ENCODE peak calls at places on chromosomes 4 and X, in six cellular contexts. K, C, T, B, E and A are unnamed samples.

GRCh38 chr4:74675673-74676279 is 118.5 kb downstream of the BTC start:
- DNase-seq in K (no peak), C (no peak), T (no peak), B (peak), E (no peak), A (peak)

GRCh38 chr4:110198472-110199419 is at the start of gene ELOVL6:
- DNase-seq in K (peak), C (no peak), T (peak), B (peak), E (peak), A (peak)

GRCh38 chr4:26938516-26938915 is 77.9 kb downstream of the STIM2 start:
- DNase-seq in K (no peak), C (no peak), T (no peak), B (no peak), E (no peak), A (no peak)

GRCh38 chr4:73702796-73703287 is 37.5 kb upstream of the CXCL8 start:
- DNase-seq in K (no peak), C (no peak), T (no peak), B (no peak), E (no peak), A (no peak)

GRCh38 chr4:157282019-157282418 is 61.5 kb downstream of the GRIA2 start:
- DNase-seq in K (no peak), C (no peak), T (no peak), B (no peak), E (no peak), A (no peak)

GRCh38 chrX:72381439-72382198 is 75.9 kb upstream of the CITED1 start:
- DNase-seq in K (no peak), C (no peak), T (no peak), B (no peak), E (no peak), A (no peak)

GRCh38 chr4:156228706-156229105 is 275.0 kb upstream of the CTSO start:
- DNase-seq in K (no peak), C (no peak), T (no peak), B (no peak), E (no peak), A (no peak)

GRCh38 chr4:123443401-123444297 is 47.1 kb downstream of the SPRY1 start:
- DNase-seq in K (no peak), C (no peak), T (no peak), B (peak), E (no peak), A (peak)

GRCh38 chrX:69152398-69152797 is 12.9 kb downstream of the PJA1 start:
- DNase-seq in K (peak), C (peak), T (no peak), B (peak), E (peak), A (peak)

GRCh38 chr4:44740201-44740600 is 13.8 kb upstream of the GNPDA2 start:
- DNase-seq in K (no peak), C (no peak), T (no peak), B (no peak), E (no peak), A (no peak)

GRCh38 chr4:147782087-147782781 is 50.3 kb downstream of the ARHGAP10 start:
- DNase-seq in K (no peak), C (no peak), T (no peak), B (no peak), E (no peak), A (no peak)

GRCh38 chr4:155582031-155582430 is 84.6 kb upstream of the GUCY1A1 start:
- DNase-seq in K (no peak), C (no peak), T (no peak), B (no peak), E (no peak), A (no peak)

GRCh38 chrX:15785176-15785735 is 5.0 kb upstream of the ZRSR2 start:
- DNase-seq in K (no peak), C (no peak), T (no peak), B (no peak), E (no peak), A (no peak)

GRCh38 chrX:43121637-43122036 is 343.7 kb upstream of the PPP1R2C start:
- DNase-seq in K (peak), C (no peak), T (no peak), B (peak), E (no peak), A (no peak)

GRCh38 chr4:144288011-144288903 is 147.7 kb upstream of the GYPA start:
- DNase-seq in K (no peak), C (no peak), T (no peak), B (no peak), E (no peak), A (no peak)

GRCh38 chrX:130691576-130691975 is 211.4 kb downstream of the ENOX2 start:
- DNase-seq in K (no peak), C (no peak), T (no peak), B (no peak), E (no peak), A (no peak)

GRCh38 chrX:132612990-132613564 is 124.2 kb upstream of the MBNL3 start:
- DNase-seq in K (peak), C (no peak), T (no peak), B (peak), E (peak), A (peak)

GRCh38 chr4:185868983-185869938 is 57.3 kb upstream of the SORBS2 start:
- DNase-seq in K (no peak), C (no peak), T (no peak), B (no peak), E (no peak), A (no peak)

DNA sequence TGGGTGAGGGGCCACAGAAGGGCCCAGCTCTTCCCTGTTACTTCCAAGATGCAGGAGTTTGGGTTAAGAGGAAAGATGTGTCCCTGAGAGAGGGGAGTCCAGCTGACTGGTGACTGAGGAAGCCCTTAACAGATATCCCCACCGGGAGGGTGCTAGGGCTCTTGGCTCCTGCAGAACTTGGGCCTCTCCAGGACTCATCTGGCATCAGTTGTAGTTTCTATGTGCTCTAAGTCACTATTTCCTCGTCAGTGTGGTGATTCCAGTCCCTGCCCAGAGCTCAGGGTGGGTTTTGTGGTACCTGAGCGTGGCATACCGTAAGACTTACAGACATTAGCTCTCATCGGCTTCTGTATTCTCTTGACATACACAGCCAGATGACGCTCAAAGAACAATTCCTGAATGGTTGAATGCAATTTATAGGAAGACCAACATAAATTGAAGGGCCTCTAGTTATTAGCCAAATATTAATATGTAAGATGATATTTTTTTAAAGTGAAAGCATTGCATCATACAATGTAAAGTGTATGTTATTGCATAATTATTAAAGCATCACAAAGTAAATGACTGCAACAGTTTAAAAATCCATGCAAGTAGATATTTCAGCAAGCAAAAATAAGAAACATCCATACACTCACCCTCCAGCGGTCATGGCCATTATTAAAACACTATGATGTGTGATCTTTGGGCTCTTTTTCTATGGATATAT is 195.5 kb downstream of the PTTG2 start:
- DNase-seq in K (no peak), C (no peak), T (no peak), B (peak), E (no peak), A (peak)
- H3K4me3 ChIP-seq in K (no peak), C (no peak), T (no peak), B (no peak), E (no peak), A (no peak)

DNA sequence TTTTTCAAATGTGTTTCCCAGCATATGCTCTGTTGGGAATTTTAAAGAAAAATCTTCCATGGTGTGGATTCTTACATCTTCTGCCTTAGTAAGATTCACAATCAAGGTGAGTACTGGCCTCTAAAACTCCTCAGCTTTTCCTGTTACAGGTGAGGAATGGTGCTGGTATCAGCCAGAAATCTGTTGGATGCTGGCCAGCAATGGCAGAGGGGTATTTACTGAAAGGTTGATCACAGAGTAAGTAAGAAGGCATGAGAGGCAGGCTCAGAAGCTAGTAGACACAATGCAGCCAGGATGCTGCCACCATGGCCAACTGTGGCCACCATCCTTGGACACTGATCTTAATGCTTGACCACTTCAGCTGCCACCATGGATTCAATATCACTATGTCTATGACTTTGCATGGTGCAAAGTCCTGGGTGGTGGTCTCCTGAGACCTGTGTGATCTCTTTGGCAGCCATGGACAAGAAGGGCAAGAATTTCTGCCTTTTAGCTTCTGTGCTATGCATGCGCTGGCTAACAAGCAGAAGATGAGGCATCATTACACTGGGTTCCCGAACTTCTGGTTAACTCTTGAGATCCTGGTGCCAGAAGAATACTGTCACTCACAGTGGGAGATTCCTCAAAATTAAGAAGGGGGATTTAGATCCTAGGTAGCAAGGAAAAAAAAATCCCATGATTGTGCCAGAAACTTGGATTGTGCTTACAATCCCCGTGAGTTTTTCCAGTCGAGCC is 60.2 kb downstream of the CHRNA9 start:
- DNase-seq in K (no peak), C (no peak), T (no peak), B (no peak), E (no peak), A (no peak)
- H3K4me3 ChIP-seq in K (no peak), C (no peak), T (no peak), B (no peak), E (no peak), A (no peak)

GRCh38 chrX:13383907-13384306 is 64.1 kb upstream of the ATXN3L start:
- DNase-seq in K (no peak), C (no peak), T (no peak), B (no peak), E (no peak), A (no peak)
- H3K4me3 ChIP-seq in K (no peak), C (no peak), T (no peak), B (no peak), E (no peak), A (no peak)

GRCh38 chrX:103330601-103331397 is 760 bp downstream of the TCEAL7 start:
- DNase-seq in K (peak), C (no peak), T (no peak), B (no peak), E (no peak), A (no peak)
- H3K4me3 ChIP-seq in K (no peak), C (peak), T (no peak), B (no peak), E (peak), A (no peak)

GRCh38 chr4:80255374-80256095 is 10.9 kb upstream of the FGF5 start:
- DNase-seq in K (no peak), C (no peak), T (no peak), B (no peak), E (no peak), A (no peak)

GRCh38 chr4:80252427-80252826 is 14.0 kb upstream of the FGF5 start:
- DNase-seq in K (no peak), C (no peak), T (no peak), B (no peak), E (no peak), A (no peak)

GRCh38 chr4:80253510-80253909 is 13.0 kb upstream of the FGF5 start:
- DNase-seq in K (peak), C (no peak), T (no peak), B (no peak), E (no peak), A (no peak)

GRCh38 chr4:80254114-80254513 is 12.3 kb upstream of the FGF5 start:
- DNase-seq in K (no peak), C (no peak), T (no peak), B (no peak), E (no peak), A (no peak)

GRCh38 chr4:80252953-80253352 is 13.5 kb upstream of the FGF5 start:
- DNase-seq in K (no peak), C (no peak), T (no peak), B (no peak), E (no peak), A (no peak)
- H3K4me3 ChIP-seq in K (no peak), C (no peak), T (no peak), B (no peak), E (no peak), A (no peak)

DNA sequence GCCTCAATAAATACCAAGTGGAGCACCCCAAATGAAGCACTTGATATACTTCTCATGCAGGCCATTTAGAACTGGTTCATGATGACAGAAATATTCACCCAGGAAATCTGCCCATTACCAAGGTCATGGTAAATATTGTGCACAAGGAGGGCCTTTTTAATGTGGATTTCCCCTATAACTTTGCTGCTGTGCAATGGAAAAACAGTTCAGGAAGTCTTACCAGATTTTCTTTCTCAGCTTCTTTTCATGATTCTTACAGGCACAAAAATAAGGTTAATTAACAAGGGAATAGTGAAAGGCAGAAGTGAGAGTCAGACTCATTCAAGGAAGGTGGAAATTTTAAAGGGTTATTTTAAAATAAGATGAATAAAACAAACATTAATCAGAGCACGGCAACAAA is 904.3 kb upstream of the GRIA3 start:
- DNase-seq in K (no peak), C (no peak), T (no peak), B (no peak), E (no peak), A (no peak)
- H3K4me3 ChIP-seq in K (no peak), C (no peak), T (no peak), B (no peak), E (no peak), A (no peak)

GRCh38 chr4:3462790-3463415 is at the start of gene DOK7:
- DNase-seq in K (peak), C (no peak), T (no peak), B (peak), E (peak), A (peak)
- H3K4me3 ChIP-seq in K (no peak), C (peak), T (no peak), B (no peak), E (peak), A (peak)